ENCODE peak calls at places on chromosomes 2 and 18, in eight cellular contexts. S is kidney epithelial cell, P is BJ, D is uterus, C is AG04450, E is mammary epithelial cell, Z is endodermal cell, X is lower lobe of right lung. U is an unnamed sample.

GRCh38 chr2:121076885-121077549 is 208.0 kb downstream of the TFCP2L1 start:
- DNase-seq in S (no peak), P (no peak), D (no peak), C (no peak), E (peak; percentile 56), Z (peak; percentile 97), X (peak; percentile 86), U (peak; percentile 55)

GRCh38 chr2:185979546-185980071 is 241.0 kb downstream of the FSIP2 start:
- DNase-seq in S (no peak), P (peak; percentile 4), D (no peak), C (no peak), E (peak; percentile 95), Z (peak; percentile 45), X (no peak), U (no peak)

GRCh38 chr2:144713410-144713809 is 193.5 kb upstream of the ZEB2 start:
- DNase-seq in S (no peak), P (no peak), D (no peak), C (no peak), E (no peak), Z (no peak), X (no peak), U (no peak)

GRCh38 chr2:159044804-159045286 is 76.4 kb downstream of the TANC1 start:
- DNase-seq in S (no peak), P (no peak), D (no peak), C (no peak), E (no peak), Z (peak; percentile 65), X (peak; percentile 53), U (no peak)

GRCh38 chr2:239460780-239461179 is 60.0 kb upstream of the HDAC4 start:
- DNase-seq in S (no peak), P (no peak), D (no peak), C (no peak), E (no peak), Z (peak; percentile 6), X (no peak), U (no peak)

GRCh38 chr2:55843992-55844345 is 79.6 kb downstream of the EFEMP1 start:
- DNase-seq in S (no peak), P (no peak), D (no peak), C (no peak), E (no peak), Z (no peak), X (no peak), U (no peak)

GRCh38 chr2:235917506-235917905 is 250.7 kb downstream of the GBX2 start:
- DNase-seq in S (no peak), P (no peak), D (no peak), C (no peak), E (no peak), Z (peak; percentile 11), X (no peak), U (no peak)

GRCh38 chr2:240820607-240821428 is 799 bp upstream of the KIF1A start:
- DNase-seq in S (no peak), P (no peak), D (no peak), C (no peak), E (no peak), Z (peak; percentile 88), X (no peak), U (no peak)

GRCh38 chr2:43553341-43553855 is 42.4 kb downstream of the THADA start:
- DNase-seq in S (no peak), P (no peak), D (no peak), C (no peak), E (no peak), Z (no peak), X (no peak), U (no peak)

GRCh38 chr2:69559696-69560482 is 83.7 kb downstream of the AAK1 start:
- DNase-seq in S (peak; percentile 44), P (no peak), D (no peak), C (no peak), E (peak; percentile 51), Z (peak; percentile 66), X (no peak), U (peak; percentile 41)

GRCh38 chr2:50546790-50547189 is 485.1 kb downstream of the NRXN1 start:
- DNase-seq in S (no peak), P (no peak), D (no peak), C (no peak), E (peak; percentile 86), Z (no peak), X (no peak), U (no peak)

GRCh38 chr2:195779491-195779890 is 122.5 kb downstream of the SLC39A10 start:
- DNase-seq in S (no peak), P (no peak), D (no peak), C (no peak), E (no peak), Z (no peak), X (no peak), U (peak; percentile 46)

GRCh38 chr2:178072383-178073301 is at the start of gene PDE11A:
- DNase-seq in S (peak; percentile 69), P (peak; percentile 40), D (peak; percentile 41), C (no peak), E (peak; percentile 80), Z (peak; percentile 95), X (peak; percentile 86), U (peak; percentile 61)

GRCh38 chr2:205780645-205781044 is 98.3 kb downstream of the NRP2 start:
- DNase-seq in S (no peak), P (no peak), D (no peak), C (no peak), E (no peak), Z (no peak), X (no peak), U (no peak)

GRCh38 chr2:200107818-200108217 is 152.4 kb downstream of the MAIP1 start:
- DNase-seq in S (no peak), P (no peak), D (no peak), C (no peak), E (no peak), Z (no peak), X (no peak), U (no peak)

GRCh38 chr2:132936261-132936660 is 266.3 kb upstream of the LYPD1 start:
- DNase-seq in S (no peak), P (no peak), D (no peak), C (no peak), E (peak; percentile 7), Z (no peak), X (no peak), U (peak; percentile 23)

GRCh38 chr18:2932247-2933181 is 80.4 kb downstream of the LPIN2 start:
- DNase-seq in S (no peak), P (no peak), D (no peak), C (peak; percentile 21), E (peak; percentile 29), Z (peak; percentile 72), X (no peak), U (peak; percentile 57)

GRCh38 chr2:74843371-74844298 is 9.7 kb downstream of the HK2 start:
- DNase-seq in S (no peak), P (no peak), D (no peak), C (no peak), E (peak; percentile 81), Z (no peak), X (no peak), U (peak; percentile 70)

GRCh38 chr2:197600306-197600705 is 75.1 kb downstream of the RFTN2 start:
- DNase-seq in S (no peak), P (no peak), D (no peak), C (no peak), E (no peak), Z (no peak), X (no peak), U (no peak)

GRCh38 chr18:24631238-24632025 is 171.0 kb downstream of the HRH4 start:
- DNase-seq in S (no peak), P (no peak), D (no peak), C (no peak), E (no peak), Z (peak; percentile 58), X (no peak), U (no peak)

GRCh38 chr18:41624461-41624860 is 330.6 kb upstream of the PIK3C3 start:
- DNase-seq in S (peak; percentile 1), P (no peak), D (no peak), C (no peak), E (peak; percentile 45), Z (no peak), X (no peak), U (peak; percentile 6)
- TF ChIP-seq CTCF in S (no peak), P (no peak), D (no peak), C (no peak), E (no peak), Z (no peak), X (no peak), U (no peak)

GRCh38 chr18:59380706-59381105 is 21.6 kb upstream of the LMAN1 start:
- DNase-seq in S (no peak), P (no peak), D (no peak), C (no peak), E (no peak), Z (no peak), X (no peak), U (no peak)
- H3K27me3 ChIP-seq in S (no peaks in the 10 kb centered on the region), P (peaks cover 1% of the 10 kb centered on the region), D (no peaks in the 10 kb centered on the region), C (peaks cover 15% of the 10 kb centered on the region), E (no peaks in the 10 kb centered on the region), Z (peaks cover 54% of the 10 kb centered on the region), X (peaks cover 4% of the 10 kb centered on the region), U (no peaks in the 10 kb centered on the region)

GRCh38 chr2:101205521-101205998 is 47.1 kb upstream of the CNOT11 start:
- DNase-seq in S (peak; percentile 54), P (no peak), D (peak; percentile 49), C (peak; percentile 63), E (peak; percentile 82), Z (peak; percentile 73), X (peak; percentile 53), U (peak; percentile 80)
- H3K4me3 ChIP-seq in S (no peak overlapping the region), P (no peak overlapping the region), D (no peak overlapping the region), C (peak overlapping the region; percentile 7), E (peak overlapping the region; percentile 55), Z (no peak overlapping the region), X (peak overlapping the region; percentile 29), U (peak overlapping the region; percentile 26)

GRCh38 chr2:152175012-152175367 is 573 bp downstream of the STAM2 start:
- DNase-seq in S (no peak), P (no peak), D (no peak), C (no peak), E (no peak), Z (no peak), X (no peak), U (no peak)

GRCh38 chr2:152175368-152176112 is at the start of gene STAM2:
- DNase-seq in S (peak; percentile 54), P (peak; percentile 63), D (peak; percentile 96), C (peak; percentile 83), E (peak; percentile 90), Z (peak; percentile 98), X (peak; percentile 95), U (peak; percentile 88)

GRCh38 chr2:152171733-152172132 is 3.8 kb downstream of the STAM2 start:
- DNase-seq in S (no peak), P (no peak), D (no peak), C (no peak), E (peak; percentile 56), Z (no peak), X (no peak), U (no peak)

GRCh38 chr2:152174574-152174973 is 989 bp downstream of the STAM2 start:
- DNase-seq in S (no peak), P (no peak), D (no peak), C (no peak), E (no peak), Z (no peak), X (no peak), U (no peak)

DNA sequence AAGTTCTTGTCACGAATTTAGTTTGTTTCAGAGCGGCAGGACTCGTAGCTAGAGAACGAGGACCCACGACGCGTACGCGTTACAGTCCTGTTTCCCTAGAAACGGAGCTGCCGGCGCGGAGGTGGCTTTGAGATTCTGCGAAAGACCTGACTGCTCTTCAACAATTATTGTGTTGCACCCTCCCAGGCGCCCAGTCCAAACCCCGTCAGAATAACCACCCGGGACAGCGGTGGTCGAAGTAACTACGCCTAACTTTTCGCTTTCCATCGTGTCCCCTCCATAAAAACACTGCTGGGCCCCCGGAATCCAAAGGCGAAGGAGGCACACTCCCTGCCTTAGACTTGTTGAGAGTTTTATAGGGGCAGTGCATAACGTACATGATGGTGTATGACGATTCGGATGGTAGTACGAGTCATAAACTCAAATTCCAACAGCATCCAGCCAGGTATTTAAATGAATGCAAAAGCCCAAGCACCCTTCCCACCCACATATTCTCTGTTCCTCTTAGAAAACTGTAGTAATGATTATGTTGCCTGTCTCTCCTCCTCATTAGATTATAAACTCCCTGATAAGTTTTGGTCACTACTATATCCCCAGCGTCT is 651 bp upstream of the STAM2 start:
- DNase-seq in S (no peak), P (no peak), D (no peak), C (no peak), E (no peak), Z (no peak), X (no peak), U (peak; percentile 23)
- TF ChIP-seq CTCF in S (no peak), P (no peak), D (no peak), C (no peak), E (no peak), Z (no peak), X (no peak), U (no peak)